ENCODE peak calls at places on chromosomes 12 and 14, in four cellular contexts. G, S, H and Z are unnamed samples.
A peak's percentile ranks its signal among the peaks of the same experiment; 100 is the strongest.

GRCh38 chr12:130439250-130439649 is 101.6 kb downstream of the PIWIL1 start:
- DNase-seq in H (no peak), G (no peak), S (no peak), Z (no peak)

GRCh38 chr12:90048918-90049317 is 340.3 kb upstream of the ATP2B1 start:
- DNase-seq in G (no peak), S (no peak), H (no peak), Z (no peak)

GRCh38 chr14:73759183-73759713 is 45.1 kb upstream of the PNMA1 start:
- DNase-seq in G (peak; percentile 58), S (peak; percentile 54), H (peak; percentile 78), Z (no peak)

GRCh38 chr14:64726585-64726890 is 22.3 kb downstream of the PLEKHG3 start:
- DNase-seq in H (no peak), S (no peak), G (no peak), Z (no peak)

GRCh38 chr14:73887116-73887490 is 444 bp downstream of the ZNF410 start:
- DNase-seq in H (peak; percentile 43), G (no peak), S (peak; percentile 51), Z (no peak)

GRCh38 chr12:115687094-115687493 is 590.4 kb downstream of the MED13L start:
- DNase-seq in H (no peak), G (no peak), S (peak; percentile 4), Z (no peak)

GRCh38 chr12:16198884-16199283 is 78.6 kb downstream of the SLC15A5 start:
- DNase-seq in S (no peak), G (no peak), H (no peak), Z (peak; percentile 9)

GRCh38 chr12:107759410-107759809 is 1.5 kb downstream of the PRDM4 start:
- DNase-seq in S (peak; percentile 86), H (peak; percentile 65), G (no peak), Z (no peak)

GRCh38 chr12:120047072-120047471 is 58.0 kb downstream of the BICDL1 start:
- DNase-seq in H (no peak), G (no peak), S (no peak), Z (no peak)

GRCh38 chr12:79595273-79595672 is 95.5 kb downstream of the PAWR start:
- DNase-seq in G (no peak), S (no peak), H (no peak), Z (no peak)

GRCh38 chr14:68891851-68892660 is 87.0 kb downstream of the ACTN1 start:
- DNase-seq in S (peak; percentile 52), G (no peak), H (peak; percentile 25), Z (no peak)

GRCh38 chr12:96047621-96048211 is 12.3 kb upstream of the LTA4H start:
- DNase-seq in H (peak; percentile 63), G (peak; percentile 60), S (peak; percentile 76), Z (no peak)

GRCh38 chr14:101506211-101506920 is 54.9 kb upstream of the DIO3 start:
- DNase-seq in S (no peak), G (no peak), H (no peak), Z (no peak)

GRCh38 chr14:104115691-104116543 is 22.5 kb upstream of the KIF26A start:
- DNase-seq in S (no peak), G (no peak), H (no peak), Z (no peak)

GRCh38 chr14:102805454-102805891 is 28.2 kb downstream of the TRAF3 start:
- DNase-seq in G (peak; percentile 12), S (no peak), H (peak; percentile 51), Z (no peak)

GRCh38 chr12:95102916-95103671 is 29.7 kb upstream of the NR2C1 start:
- DNase-seq in H (peak; percentile 31), S (peak; percentile 83), G (no peak), Z (no peak)

GRCh38 chr14:45169906-45170305 is 34.2 kb downstream of the FANCM start:
- DNase-seq in G (no peak), S (no peak), H (no peak), Z (no peak)

GRCh38 chr14:89600950-89601826 is 184.2 kb upstream of the FOXN3 start:
- DNase-seq in H (peak; percentile 62), S (no peak), G (no peak), Z (no peak)
- H3K9me3 ChIP-seq in H (peaks cover 4% of the 10 kb centered on the region), S (no peaks in the 10 kb centered on the region), G (no peaks in the 10 kb centered on the region), Z (no peaks in the 10 kb centered on the region)

DNA sequence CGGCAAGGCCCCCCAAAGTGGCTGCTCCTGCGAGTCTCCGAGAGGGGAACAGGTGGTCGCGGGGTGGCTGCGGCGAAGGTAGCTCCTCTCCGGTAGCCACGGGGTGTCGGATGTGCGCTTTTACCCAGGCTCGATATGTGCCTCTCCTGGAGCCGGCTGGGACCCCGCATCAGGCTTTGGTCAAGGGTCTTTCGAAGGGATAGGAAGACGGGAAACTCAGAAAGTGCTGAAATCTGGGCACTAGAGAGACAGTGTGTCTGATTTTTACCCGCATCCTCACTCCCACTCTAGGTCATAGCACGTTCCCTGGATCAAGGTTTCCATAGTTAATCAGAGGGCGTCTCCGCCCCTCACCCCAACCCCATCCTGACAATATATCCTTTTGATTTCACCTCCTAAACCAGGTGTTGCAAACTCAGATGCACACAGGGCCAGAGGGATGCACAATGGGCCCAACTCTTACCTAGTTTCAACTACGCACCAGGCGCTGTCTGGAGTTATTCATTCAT is 156.9 kb downstream of the PTPN11 start:
- DNase-seq in H (no peak), G (no peak), S (no peak), Z (no peak)
- H3K27me3 ChIP-seq in H (peaks cover 37% of the 10 kb centered on the region), G (no peaks in the 10 kb centered on the region), S (no peaks in the 10 kb centered on the region), Z (peaks cover 28% of the 10 kb centered on the region)

GRCh38 chr14:21989090-21989489 is 315.5 kb upstream of the OR4E1 start:
- DNase-seq in H (no peak), S (no peak), G (no peak), Z (no peak)
- H3K9me3 ChIP-seq in H (no peaks in the 10 kb centered on the region), S (no peaks in the 10 kb centered on the region), G (no peaks in the 10 kb centered on the region), Z (no peaks in the 10 kb centered on the region)

GRCh38 chr12:54589964-54590363 is 1.5 kb upstream of the PPP1R1A start:
- DNase-seq in H (no peak), G (no peak), S (no peak), Z (no peak)
- H3K27me3 ChIP-seq in H (no peaks in the 10 kb centered on the region), G (peaks cover 11% of the 10 kb centered on the region), S (peaks cover 52% of the 10 kb centered on the region), Z (peaks cover 17% of the 10 kb centered on the region)

GRCh38 chr12:38123566-38124246 is 192.9 kb upstream of the ALG10B start:
- DNase-seq in H (no peak), G (no peak), S (no peak), Z (no peak)
- H3K9me3 ChIP-seq in H (no peaks in the 10 kb centered on the region), G (no peaks in the 10 kb centered on the region), S (no peaks in the 10 kb centered on the region), Z (peaks cover 8% of the 10 kb centered on the region)

GRCh38 chr12:48000878-48001321 is 3.4 kb downstream of the COL2A1 start:
- DNase-seq in G (no peak), S (peak; percentile 40), H (peak; percentile 74), Z (no peak)

GRCh38 chr12:48003226-48004038 is 844 bp downstream of the COL2A1 start:
- DNase-seq in H (peak; percentile 12), G (peak; percentile 20), S (peak; percentile 17), Z (no peak)

GRCh38 chr12:48002773-48003218 is 1.5 kb downstream of the COL2A1 start:
- DNase-seq in H (peak; percentile 45), G (no peak), S (peak; percentile 25), Z (no peak)

GRCh38 chr12:48001426-48002178 is 2.7 kb downstream of the COL2A1 start:
- DNase-seq in H (peak; percentile 43), G (peak; percentile 18), S (peak; percentile 24), Z (no peak)

GRCh38 chr12:48002179-48002601 is 2.1 kb downstream of the COL2A1 start:
- DNase-seq in S (no peak), G (no peak), H (no peak), Z (no peak)
- H3K27me3 ChIP-seq in S (peaks cover 69% of the 10 kb centered on the region), G (peaks cover 25% of the 10 kb centered on the region), H (peaks cover 36% of the 10 kb centered on the region), Z (peaks cover 77% of the 10 kb centered on the region)

GRCh38 chr12:38099686-38100085 is 216.9 kb upstream of the ALG10B start:
- DNase-seq in G (no peak), S (no peak), H (peak; percentile 1), Z (no peak)

GRCh38 chr12:38101753-38102152 is 214.8 kb upstream of the ALG10B start:
- DNase-seq in S (no peak), H (no peak), G (no peak), Z (no peak)

DNA sequence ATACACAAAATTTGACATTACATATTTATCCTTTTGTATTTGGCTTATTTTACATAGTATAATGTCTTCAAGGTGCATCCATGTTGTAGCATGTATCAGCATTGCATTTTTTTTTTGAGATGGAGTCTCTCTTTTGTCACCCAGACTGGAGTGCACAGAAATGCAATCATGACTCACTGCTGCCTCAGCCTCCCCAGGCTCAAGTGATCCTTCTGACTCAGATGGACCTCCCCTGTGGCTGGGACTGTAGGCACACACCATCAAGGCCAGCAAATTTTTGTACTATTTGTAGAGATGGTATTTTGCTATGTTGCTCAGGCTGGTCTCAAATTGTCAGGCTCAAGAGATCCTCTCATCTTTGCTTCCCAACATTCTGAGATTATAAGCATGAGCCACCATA is 214.4 kb upstream of the ALG10B start:
- DNase-seq in S (no peak), H (no peak), G (no peak), Z (no peak)
- H3K9me3 ChIP-seq in S (no peaks in the 10 kb centered on the region), H (no peaks in the 10 kb centered on the region), G (no peaks in the 10 kb centered on the region), Z (peaks cover 6% of the 10 kb centered on the region)

GRCh38 chr12:51910691-51911090 is 3.4 kb downstream of the ACVRL1 start:
- DNase-seq in G (no peak), S (no peak), H (no peak), Z (no peak)

GRCh38 chr12:51911307-51911706 is 4.0 kb downstream of the ACVRL1 start:
- DNase-seq in S (no peak), G (no peak), H (no peak), Z (no peak)

GRCh38 chr12:51911788-51912711 is 4.7 kb downstream of the ACVRL1 start:
- DNase-seq in S (peak; percentile 41), H (peak; percentile 34), G (no peak), Z (no peak)

GRCh38 chr12:51908876-51909592 is 1.7 kb downstream of the ACVRL1 start:
- DNase-seq in S (no peak), G (no peak), H (no peak), Z (no peak)

GRCh38 chr12:51910168-51910567 is 2.9 kb downstream of the ACVRL1 start:
- DNase-seq in H (peak; percentile 32), G (no peak), S (no peak), Z (no peak)
- H3K27me3 ChIP-seq in H (peaks cover 26% of the 10 kb centered on the region), G (no peaks in the 10 kb centered on the region), S (no peaks in the 10 kb centered on the region), Z (peaks cover 7% of the 10 kb centered on the region)